ENCODE peak calls at places on chromosomes 16 and 17, in ten cellular contexts. B is CD8-positive, alpha-beta memory T cell; H is K562; M is PC-9; U is cardiac muscle cell; J is body of pancreas; N is transverse colon; L is uterus; V is CD4-positive, CD25-positive, alpha-beta regulatory T cell; Z is IMR-90. K is an unnamed sample.
A peak's percentile ranks its signal among the peaks of the same experiment; 100 is the strongest.

GRCh38 chr16:89749637-89750036 is 28.3 kb downstream of the ZNF276 start:
- DNase-seq in B (no peak), H (no peak), M (no peak), U (peak; percentile 9), J (no peak), N (peak; percentile 61), L (no peak), V (no peak), Z (no peak), K (peak; percentile 65)

GRCh38 chr17:69539781-69540319 is 125.4 kb downstream of the MAP2K6 start:
- DNase-seq in B (no peak), H (no peak), M (no peak), U (no peak), J (no peak), N (no peak), L (no peak), V (no peak), Z (peak; percentile 93), K (no peak)

GRCh38 chr16:24609740-24610420 is 70.5 kb downstream of the RBBP6 start:
- DNase-seq in B (no peak), H (peak; percentile 35), M (peak; percentile 19), U (peak; percentile 83), J (peak; percentile 67), N (peak; percentile 42), L (peak; percentile 69), V (no peak), Z (peak; percentile 31), K (peak; percentile 65)

GRCh38 chr17:66636111-66636510 is 198.8 kb upstream of the CACNG5 start:
- DNase-seq in B (no peak), H (no peak), M (peak; percentile 39), U (no peak), J (no peak), N (no peak), L (no peak), V (no peak), Z (peak; percentile 87), K (no peak)

GRCh38 chr17:9432121-9432866 is 143.3 kb downstream of the STX8 start:
- DNase-seq in B (no peak), H (no peak), M (no peak), U (no peak), J (no peak), N (no peak), L (no peak), V (no peak), Z (peak; percentile 30), K (no peak)

GRCh38 chr16:79612207-79612606 is 11.7 kb upstream of the MAF start:
- DNase-seq in B (no peak), H (no peak), M (no peak), U (no peak), J (no peak), N (no peak), L (no peak), V (no peak), Z (no peak), K (no peak)

GRCh38 chr16:85508388-85508787 is 104.7 kb upstream of the GSE1 start:
- DNase-seq in B (no peak), H (no peak), M (no peak), U (no peak), J (no peak), N (no peak), L (no peak), V (no peak), Z (no peak), K (no peak)

GRCh38 chr17:5500247-5500803 is 14.0 kb downstream of the MIS12 start:
- DNase-seq in B (no peak), H (no peak), M (no peak), U (no peak), J (no peak), N (no peak), L (no peak), V (peak; percentile 6), Z (peak; percentile 12), K (no peak)

GRCh38 chr17:1779571-1780074 is 17.8 kb downstream of the SERPINF1 start:
- DNase-seq in B (no peak), H (no peak), M (peak; percentile 51), U (no peak), J (peak; percentile 52), N (peak; percentile 73), L (peak; percentile 91), V (no peak), Z (peak; percentile 95), K (peak; percentile 84)

GRCh38 chr17:1783834-1784611 is 22.2 kb downstream of the SERPINF1 start:
- DNase-seq in B (no peak), H (peak; percentile 48), M (no peak), U (peak; percentile 57), J (peak; percentile 56), N (peak; percentile 74), L (peak; percentile 97), V (peak; percentile 28), Z (peak; percentile 86), K (peak; percentile 86)

GRCh38 chr17:1785925-1786324 is 24.1 kb downstream of the SERPINF1 start:
- DNase-seq in B (no peak), H (no peak), M (no peak), U (no peak), J (no peak), N (no peak), L (no peak), V (no peak), Z (no peak), K (no peak)

GRCh38 chr17:1783271-1783670 is 21.4 kb downstream of the SERPINF1 start:
- DNase-seq in B (no peak), H (no peak), M (no peak), U (no peak), J (no peak), N (no peak), L (peak; percentile 48), V (no peak), Z (no peak), K (peak; percentile 76)

GRCh38 chr17:1782171-1782567 is 20.3 kb downstream of the SERPINF1 start:
- DNase-seq in B (no peak), H (no peak), M (no peak), U (no peak), J (no peak), N (no peak), L (no peak), V (no peak), Z (no peak), K (no peak)
- H3K4me1 ChIP-seq in B (no peaks in the 10 kb centered on the region), H (peaks cover 8% of the 10 kb centered on the region), M (peaks cover 2% of the 10 kb centered on the region), U (no peaks in the 10 kb centered on the region), J (no peaks in the 10 kb centered on the region), N (peaks cover 74% of the 10 kb centered on the region), L (peaks cover 10% of the 10 kb centered on the region), V (no peaks in the 10 kb centered on the region), Z (peaks cover 23% of the 10 kb centered on the region), K (no peaks in the 10 kb centered on the region)

GRCh38 chr17:56595831-56596740 is 2.6 kb downstream of the NOG start:
- DNase-seq in B (no peak), H (no peak), M (peak; percentile 23), U (peak; percentile 91), J (no peak), N (no peak), L (no peak), V (no peak), Z (peak; percentile 10), K (no peak)
- H3K27me3 ChIP-seq in B (peaks cover 24% of the 10 kb centered on the region), H (peaks cover 30% of the 10 kb centered on the region), M (no peaks in the 10 kb centered on the region), U (no peaks in the 10 kb centered on the region), J (peaks cover 33% of the 10 kb centered on the region), N (peaks cover 99% of the 10 kb centered on the region), L (peaks cover 24% of the 10 kb centered on the region), V (peaks cover 13% of the 10 kb centered on the region), Z (peaks cover 6% of the 10 kb centered on the region), K (no peaks in the 10 kb centered on the region)

GRCh38 chr17:35082073-35082657 is 18.7 kb upstream of the RFFL start:
- DNase-seq in B (no peak), H (no peak), M (peak; percentile 20), U (no peak), J (no peak), N (no peak), L (no peak), V (peak; percentile 37), Z (peak; percentile 84), K (no peak)

GRCh38 chr17:35080536-35080935 is 17.0 kb upstream of the RFFL start:
- DNase-seq in B (no peak), H (no peak), M (no peak), U (no peak), J (no peak), N (no peak), L (no peak), V (no peak), Z (no peak), K (no peak)

GRCh38 chr17:35076874-35077273 is 13.4 kb upstream of the RFFL start:
- DNase-seq in B (no peak), H (no peak), M (no peak), U (no peak), J (no peak), N (no peak), L (no peak), V (no peak), Z (no peak), K (no peak)

GRCh38 chr17:35081638-35082037 is 18.1 kb upstream of the RFFL start:
- DNase-seq in B (no peak), H (no peak), M (no peak), U (no peak), J (no peak), N (no peak), L (no peak), V (no peak), Z (no peak), K (no peak)

DNA sequence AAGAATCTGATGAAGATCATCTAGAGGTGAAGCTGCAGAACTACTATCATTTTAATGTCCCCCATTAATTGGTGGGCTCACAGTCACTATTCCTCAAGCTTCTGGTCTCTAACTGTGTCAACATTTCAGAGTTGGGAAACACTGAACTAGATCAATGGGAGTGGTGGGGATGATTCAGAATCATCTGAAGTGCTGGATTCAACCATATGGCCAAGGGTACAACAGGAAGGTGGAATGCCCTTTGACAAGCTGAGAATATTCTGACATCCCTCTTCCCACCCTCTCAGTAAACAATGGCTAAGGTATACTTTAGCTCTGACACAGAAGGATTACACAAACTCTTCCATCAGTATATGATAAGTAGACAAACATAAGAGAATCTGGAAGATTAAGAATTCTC is 16.0 kb upstream of the RFFL start:
- DNase-seq in B (no peak), H (no peak), M (no peak), U (no peak), J (no peak), N (no peak), L (no peak), V (no peak), Z (peak; percentile 51), K (no peak)
- H3K27ac ChIP-seq in B (no peak overlapping the region), H (no peak overlapping the region), M (peak overlapping the region; percentile 15), U (no peak overlapping the region), J (no peak overlapping the region), N (peak overlapping the region; percentile 53), L (no peak overlapping the region), V (peak overlapping the region; percentile 77), Z (no peak overlapping the region), K (no peak overlapping the region)

GRCh38 chr17:75491680-75492079 is 23.7 kb downstream of the CASKIN2 start:
- DNase-seq in B (no peak), H (no peak), M (no peak), U (no peak), J (no peak), N (no peak), L (no peak), V (no peak), Z (no peak), K (no peak)

GRCh38 chr17:75494326-75494877 is 20.9 kb downstream of the CASKIN2 start:
- DNase-seq in B (no peak), H (no peak), M (no peak), U (no peak), J (no peak), N (no peak), L (no peak), V (no peak), Z (no peak), K (no peak)

GRCh38 chr17:75496005-75496404 is 19.3 kb downstream of the CASKIN2 start:
- DNase-seq in B (no peak), H (no peak), M (no peak), U (no peak), J (no peak), N (no peak), L (no peak), V (no peak), Z (no peak), K (no peak)

GRCh38 chr17:75492555-75493168 is 22.7 kb downstream of the CASKIN2 start:
- DNase-seq in B (no peak), H (no peak), M (no peak), U (no peak), J (no peak), N (no peak), L (no peak), V (no peak), Z (no peak), K (no peak)

GRCh38 chr17:75493476-75494129 is 21.7 kb downstream of the CASKIN2 start:
- DNase-seq in B (no peak), H (no peak), M (no peak), U (no peak), J (no peak), N (no peak), L (no peak), V (no peak), Z (no peak), K (no peak)
- H3K4me1 ChIP-seq in B (peaks cover 2% of the 10 kb centered on the region), H (no peaks in the 10 kb centered on the region), M (no peaks in the 10 kb centered on the region), U (no peaks in the 10 kb centered on the region), J (peaks cover 12% of the 10 kb centered on the region), N (peaks cover 14% of the 10 kb centered on the region), L (no peaks in the 10 kb centered on the region), V (no peaks in the 10 kb centered on the region), Z (no peaks in the 10 kb centered on the region), K (no peaks in the 10 kb centered on the region)

K was measured in aorta.